ENCODE peak calls at places on chromosomes 2 and 18, in ten cellular contexts. S, R, E, P, A, M, I, J, G and B are unnamed samples.

GRCh38 chr18:61929881-61930640 is 37.3 kb upstream of the RNF152 start:
- DNase-seq in S (no peak), R (no peak), E (no peak), P (no peak), A (no peak), M (no peak), I (no peak), J (no peak), G (no peak), B (no peak)

GRCh38 chr2:6929196-6929874 is 12.1 kb downstream of the RNF144A start:
- DNase-seq in S (no peak), R (no peak), E (no peak), P (no peak), A (no peak), M (no peak), I (peak; percentile 27), J (no peak), G (no peak), B (no peak)

GRCh38 chr2:86227685-86228084 is 28.4 kb downstream of the MRPL35 start:
- DNase-seq in S (no peak), R (no peak), E (no peak), P (no peak), A (no peak), M (no peak), I (no peak), J (no peak), G (no peak), B (no peak)

GRCh38 chr2:118061135-118061955 is 26.9 kb upstream of the INSIG2 start:
- DNase-seq in S (no peak), R (peak; percentile 46), E (no peak), P (peak; percentile 67), A (no peak), M (no peak), I (peak; percentile 20), J (no peak), G (peak; percentile 46), B (no peak)

GRCh38 chr2:201880620-201881381 is 74.5 kb downstream of the CDK15 start:
- DNase-seq in S (no peak), R (peak; percentile 81), E (no peak), P (peak; percentile 72), A (no peak), M (no peak), I (peak; percentile 90), J (no peak), G (peak; percentile 70), B (no peak)

GRCh38 chr2:202221873-202222272 is 16.5 kb downstream of the SUMO1 start:
- DNase-seq in S (no peak), R (no peak), E (no peak), P (peak; percentile 35), A (no peak), M (no peak), I (no peak), J (no peak), G (peak; percentile 62), B (no peak)

GRCh38 chr2:20615046-20615465 is 35.8 kb downstream of the HS1BP3 start:
- DNase-seq in S (no peak), R (no peak), E (no peak), P (no peak), A (no peak), M (no peak), I (no peak), J (no peak), G (no peak), B (no peak)

GRCh38 chr2:225584821-225585220 is 185.3 kb downstream of the NYAP2 start:
- DNase-seq in S (no peak), R (no peak), E (no peak), P (peak; percentile 10), A (no peak), M (no peak), I (no peak), J (no peak), G (no peak), B (no peak)

GRCh38 chr18:48777026-48777736 is 173.6 kb downstream of the SMAD7 start:
- DNase-seq in S (peak; percentile 69), R (no peak), E (peak; percentile 43), P (peak; percentile 61), A (no peak), M (no peak), I (peak; percentile 66), J (peak; percentile 83), G (peak; percentile 38), B (peak; percentile 58)

GRCh38 chr2:118310878-118311442 is 222.7 kb downstream of the INSIG2 start:
- DNase-seq in S (no peak), R (no peak), E (no peak), P (no peak), A (no peak), M (no peak), I (no peak), J (peak; percentile 60), G (no peak), B (no peak)

GRCh38 chr2:11829947-11830707 is 83.7 kb downstream of the LPIN1 start:
- DNase-seq in S (peak; percentile 74), R (peak; percentile 96), E (no peak), P (peak; percentile 97), A (peak; percentile 6), M (peak; percentile 73), I (peak; percentile 94), J (peak; percentile 87), G (peak; percentile 95), B (no peak)